ENCODE peak calls at places on chromosomes 16 and 17, in eight cellular contexts. U is CD8-positive, alpha-beta memory T cell; B is upper lobe of right lung; L is body of pancreas; O is cardiac muscle cell; X is upper lobe of left lung; V is right cardiac atrium; I is tibial artery. P is an unnamed sample.
A peak's percentile ranks its signal among the peaks of the same experiment; 100 is the strongest.

GRCh38 chr16:83138512-83138911 is 511.7 kb downstream of the CDH13 start:
- DNase-seq in U (no peak), B (no peak), L (no peak), O (no peak), X (no peak), V (no peak), I (no peak), P (no peak)

GRCh38 chr16:2785101-2785991 is 2.0 kb downstream of the PRSS33 start:
- DNase-seq in U (peak; percentile 6), B (peak; percentile 74), L (no peak), O (no peak), X (peak; percentile 86), V (no peak), I (no peak), P (no peak)

GRCh38 chr17:77540975-77541374 is 400.2 kb downstream of the SEC14L1 start:
- DNase-seq in U (no peak), B (no peak), L (no peak), O (no peak), X (peak; percentile 43), V (no peak), I (no peak), P (no peak)

GRCh38 chr16:46908540-46909372 is 24.6 kb downstream of the GPT2 start:
- DNase-seq in U (peak; percentile 38), B (no peak), L (peak; percentile 65), O (peak; percentile 75), X (no peak), V (no peak), I (no peak), P (peak; percentile 77)

GRCh38 chr17:38868095-38868967 is 1.5 kb upstream of the LASP1 start:
- DNase-seq in U (no peak), B (no peak), L (peak; percentile 51), O (peak; percentile 80), X (no peak), V (peak; percentile 76), I (peak; percentile 88), P (no peak)

GRCh38 chr17:43905985-43906852 is 1.1 kb downstream of the MPP2 start:
- DNase-seq in U (peak; percentile 18), B (peak; percentile 77), L (peak; percentile 86), O (peak; percentile 61), X (peak; percentile 79), V (peak; percentile 80), I (peak; percentile 91), P (peak; percentile 48)

GRCh38 chr16:51441331-51441730 is 290.3 kb upstream of the SALL1 start:
- DNase-seq in U (no peak), B (no peak), L (no peak), O (no peak), X (no peak), V (no peak), I (no peak), P (no peak)

GRCh38 chr16:6803171-6803570 is 529.5 kb upstream of the RBFOX1 start:
- DNase-seq in U (no peak), B (no peak), L (no peak), O (no peak), X (no peak), V (no peak), I (no peak), P (no peak)

GRCh38 chr16:57409065-57409464 is 4.5 kb downstream of the CCL17 start:
- DNase-seq in U (no peak), B (no peak), L (no peak), O (no peak), X (no peak), V (no peak), I (no peak), P (no peak)

GRCh38 chr17:82810644-82811430 is 29.0 kb downstream of the ZNF750 start:
- DNase-seq in U (no peak), B (no peak), L (no peak), O (no peak), X (peak; percentile 68), V (no peak), I (no peak), P (no peak)

GRCh38 chr17:18043491-18043890 is 4.3 kb downstream of the GID4 start:
- DNase-seq in U (no peak), B (no peak), L (no peak), O (peak; percentile 37), X (no peak), V (no peak), I (no peak), P (no peak)

GRCh38 chr17:8832711-8833352 is 33.7 kb upstream of the MFSD6L start:
- DNase-seq in U (peak; percentile 5), B (no peak), L (peak; percentile 21), O (no peak), X (peak; percentile 81), V (no peak), I (no peak), P (no peak)

GRCh38 chr16:29116980-29117379 is 132.1 kb downstream of the LAT start:
- DNase-seq in U (no peak), B (no peak), L (no peak), O (no peak), X (peak; percentile 52), V (no peak), I (no peak), P (no peak)

GRCh38 chr16:15958703-15959348 is 9.4 kb downstream of the ABCC1 start:
- DNase-seq in U (no peak), B (no peak), L (no peak), O (no peak), X (no peak), V (no peak), I (no peak), P (no peak)

GRCh38 chr16:2857451-2858244 is at the start of gene PRSS22:
- DNase-seq in U (no peak), B (peak; percentile 87), L (peak; percentile 84), O (no peak), X (peak; percentile 88), V (no peak), I (peak; percentile 41), P (no peak)

GRCh38 chr17:48259710-48260291 is 152.2 kb downstream of the SNX11 start:
- DNase-seq in U (no peak), B (no peak), L (peak; percentile 19), O (peak; percentile 54), X (no peak), V (no peak), I (no peak), P (peak; percentile 40)

GRCh38 chr17:13346996-13347762 is 254.6 kb downstream of the HS3ST3A1 start:
- DNase-seq in U (no peak), B (no peak), L (no peak), O (peak; percentile 91), X (no peak), V (no peak), I (no peak), P (no peak)

GRCh38 chr16:66487580-66488235 is 60.6 kb downstream of the BEAN1 start:
- DNase-seq in U (no peak), B (no peak), L (no peak), O (no peak), X (no peak), V (no peak), I (peak; percentile 70), P (no peak)

GRCh38 chr17:36016555-36016954 is 1.2 kb downstream of the CCL23 start:
- DNase-seq in U (no peak), B (no peak), L (no peak), O (no peak), X (no peak), V (no peak), I (no peak), P (no peak)
- H3K9me3 ChIP-seq in U (no peaks in the 10 kb centered on the region), B (no peaks in the 10 kb centered on the region), L (no peaks in the 10 kb centered on the region), O (no peaks in the 10 kb centered on the region), X (no peaks in the 10 kb centered on the region), V (no peaks in the 10 kb centered on the region), I (peaks cover 2% of the 10 kb centered on the region), P (peaks cover 6% of the 10 kb centered on the region)

DNA sequence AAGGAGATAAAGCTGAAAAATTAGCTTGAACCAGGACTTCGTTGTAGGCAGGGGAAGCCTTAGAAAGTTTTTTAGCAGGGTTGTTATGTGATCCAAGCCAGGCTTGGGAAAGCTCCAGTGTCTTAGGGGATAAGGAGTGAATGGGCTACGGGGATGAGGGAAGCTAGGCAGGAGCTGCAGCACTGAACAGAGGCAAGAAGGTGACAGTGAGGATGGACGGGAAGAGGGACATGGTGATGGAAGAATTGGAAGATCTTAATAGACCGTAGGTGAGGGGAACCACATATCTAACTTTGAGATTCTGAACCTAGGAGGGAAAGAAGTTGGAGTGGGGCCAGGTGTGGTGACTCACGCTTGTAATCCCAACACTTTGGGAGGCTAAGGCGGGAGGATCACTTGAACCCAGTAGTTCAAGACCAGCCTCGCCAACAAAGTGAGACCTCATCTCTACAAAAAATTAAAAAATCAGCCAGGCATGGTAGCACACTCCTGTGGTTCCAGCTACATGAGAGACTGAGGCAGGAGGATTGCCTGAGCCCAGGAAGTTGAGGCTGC is 3.2 kb downstream of the RHBDL3 start:
- DNase-seq in U (no peak), B (no peak), L (no peak), O (no peak), X (no peak), V (no peak), I (no peak), P (no peak)
- H3K27me3 ChIP-seq in U (peaks cover 27% of the 10 kb centered on the region), B (peaks cover 49% of the 10 kb centered on the region), L (peaks cover 11% of the 10 kb centered on the region), O (peaks cover 75% of the 10 kb centered on the region), X (peaks cover 35% of the 10 kb centered on the region), V (no peaks in the 10 kb centered on the region), I (peaks cover 71% of the 10 kb centered on the region), P (peaks cover 18% of the 10 kb centered on the region)

GRCh38 chr17:15335446-15335845 is 6.0 kb downstream of the TEKT3 start:
- DNase-seq in U (no peak), B (no peak), L (no peak), O (no peak), X (no peak), V (no peak), I (no peak), P (no peak)

GRCh38 chr17:15332338-15332737 is 9.1 kb downstream of the TEKT3 start:
- DNase-seq in U (no peak), B (no peak), L (no peak), O (no peak), X (no peak), V (no peak), I (no peak), P (peak; percentile 76)

GRCh38 chr17:15334266-15334665 is 7.1 kb downstream of the TEKT3 start:
- DNase-seq in U (no peak), B (no peak), L (no peak), O (no peak), X (no peak), V (no peak), I (no peak), P (no peak)
- H3K9me3 ChIP-seq in U (no peaks in the 10 kb centered on the region), B (no peaks in the 10 kb centered on the region), L (no peaks in the 10 kb centered on the region), O (no peaks in the 10 kb centered on the region), X (no peaks in the 10 kb centered on the region), V (peaks cover 1% of the 10 kb centered on the region), I (no peaks in the 10 kb centered on the region), P (peaks cover 5% of the 10 kb centered on the region)

DNA sequence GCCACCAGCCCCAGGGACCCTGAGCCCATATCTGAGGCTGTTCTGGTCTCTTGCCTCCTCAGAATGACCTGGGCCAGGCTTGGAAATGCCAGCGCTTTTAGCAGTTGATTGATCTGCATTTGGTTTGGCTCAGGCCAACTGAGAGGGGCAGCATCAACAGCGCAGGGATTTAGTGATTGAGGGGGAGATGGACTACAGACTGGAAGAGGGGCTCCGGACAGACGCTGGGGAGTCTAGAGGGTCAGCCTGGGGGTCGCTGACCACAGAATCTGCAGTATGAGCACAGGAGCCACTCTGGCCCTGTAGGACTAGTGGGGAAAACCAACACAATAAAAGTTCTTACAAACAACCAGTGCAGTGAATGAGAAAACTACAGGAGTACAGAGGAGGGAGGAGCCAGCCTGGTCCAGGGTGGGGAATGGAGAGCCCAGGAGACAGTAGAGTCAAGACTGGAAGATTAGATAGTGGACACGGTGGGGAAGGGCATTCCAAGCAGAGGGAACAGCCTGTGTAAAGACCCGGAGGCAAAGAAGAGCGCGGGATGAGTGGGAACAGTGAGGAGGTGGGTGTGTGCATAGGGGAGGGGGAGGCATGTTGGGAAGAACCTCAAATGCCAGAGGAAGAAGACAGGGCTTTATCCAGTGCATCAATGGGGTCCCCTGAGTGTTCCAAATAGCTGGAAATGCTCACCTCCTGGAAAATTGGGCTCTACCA is 128.9 kb downstream of the MRM1 start:
- DNase-seq in U (no peak), B (no peak), L (no peak), O (no peak), X (no peak), V (no peak), I (no peak), P (no peak)
- H3K27me3 ChIP-seq in U (no peaks in the 10 kb centered on the region), B (peaks cover 42% of the 10 kb centered on the region), L (no peaks in the 10 kb centered on the region), O (no peaks in the 10 kb centered on the region), X (peaks cover 6% of the 10 kb centered on the region), V (no peaks in the 10 kb centered on the region), I (peaks cover 76% of the 10 kb centered on the region), P (peaks cover 9% of the 10 kb centered on the region)

P was measured in NT2/D1.